ENCODE peak calls at places on chromosomes 11 and 22, in ten cellular contexts. D is sigmoid colon, I is stomach, V is K562, O is transverse colon, M is tibial nerve, C is H1, F is suprapubic skin, W is A549, K is upper lobe of left lung. R is an unnamed sample.

GRCh38 chr11:66363805-66364535 is 7.6 kb downstream of the SLC29A2 start:
- DNase-seq in D (no peak), I (peak; percentile 55), V (peak; percentile 89), O (peak; percentile 74), M (no peak), C (peak; percentile 77), F (no peak), W (peak; percentile 64), K (peak; percentile 31), R (no peak)

GRCh38 chr11:11770274-11770673 is 71.5 kb upstream of the USP47 start:
- DNase-seq in D (no peak), I (no peak), V (no peak), O (no peak), M (no peak), C (no peak), F (no peak), W (no peak), K (no peak), R (no peak)

GRCh38 chr11:33063326-33063775 is 24.0 kb downstream of the TCP11L1 start:
- DNase-seq in D (no peak), I (no peak), V (no peak), O (no peak), M (no peak), C (no peak), F (no peak), W (no peak), K (no peak), R (no peak)

GRCh38 chr11:2813141-2813908 is 72.2 kb downstream of the CDKN1C start:
- DNase-seq in D (no peak), I (no peak), V (no peak), O (no peak), M (no peak), C (no peak), F (no peak), W (no peak), K (no peak), R (no peak)

GRCh38 chr11:57279131-57279530 is 42.1 kb upstream of the APLNR start:
- DNase-seq in D (no peak), I (no peak), V (no peak), O (no peak), M (no peak), C (no peak), F (no peak), W (no peak), K (no peak), R (no peak)

GRCh38 chr11:67024410-67024809 is 1.5 kb downstream of the SYT12 start:
- DNase-seq in D (no peak), I (no peak), V (no peak), O (no peak), M (no peak), C (no peak), F (no peak), W (no peak), K (no peak), R (no peak)

GRCh38 chr22:49545606-49546005 is 282.1 kb downstream of the BRD1 start:
- DNase-seq in D (peak; percentile 14), I (no peak), V (no peak), O (no peak), M (no peak), C (no peak), F (peak; percentile 43), W (no peak), K (no peak), R (no peak)

GRCh38 chr11:15212876-15213275 is 98.2 kb downstream of the INSC start:
- DNase-seq in D (no peak), I (no peak), V (no peak), O (no peak), M (no peak), C (no peak), F (no peak), W (no peak), K (no peak), R (no peak)

DNA sequence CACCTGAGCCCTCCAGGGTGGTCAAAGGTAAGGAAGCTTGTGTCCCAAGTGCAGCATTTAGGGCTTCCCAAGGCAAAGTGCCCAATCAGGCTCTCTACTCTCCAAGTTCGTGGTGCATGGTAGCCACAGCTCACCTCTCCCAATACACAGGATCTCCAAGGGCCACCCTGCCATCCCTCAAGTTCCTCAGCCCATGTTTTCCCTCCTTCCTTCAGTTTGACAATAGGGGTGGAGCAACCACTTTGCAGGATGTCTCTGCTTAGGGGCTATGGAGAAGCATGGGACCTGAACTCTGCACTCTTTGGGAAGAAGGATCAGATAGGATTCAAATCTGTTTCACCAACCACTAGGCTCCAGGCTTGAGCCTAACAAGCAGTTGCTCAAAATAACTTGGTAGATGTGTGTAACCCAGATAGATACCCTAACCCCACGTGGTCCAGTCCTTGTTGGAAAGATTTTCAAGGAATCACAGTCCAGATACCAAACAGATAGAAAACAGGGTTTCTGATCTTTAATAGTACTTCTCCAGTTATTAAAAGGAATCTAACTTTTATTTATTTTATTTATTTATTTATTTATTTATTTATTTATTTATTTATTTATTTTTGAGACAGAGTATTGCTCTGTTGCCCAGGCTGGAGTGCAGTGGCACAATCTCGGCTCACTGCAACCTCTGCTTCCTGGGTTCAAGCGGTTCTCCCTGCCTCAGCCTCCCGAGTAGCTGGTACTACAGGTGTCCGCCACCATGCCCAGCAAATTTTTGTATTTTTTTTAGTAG is 248.1 kb downstream of the CTTN start:
- DNase-seq in D (no peak), I (no peak), V (no peak), O (no peak), M (no peak), C (no peak), F (no peak), W (no peak), K (no peak), R (no peak)
- H3K27ac ChIP-seq in D (no peak overlapping the region), I (no peak overlapping the region), V (no peak overlapping the region), O (no peak overlapping the region), M (no peak overlapping the region), C (no peak overlapping the region), F (no peak overlapping the region), W (no peak overlapping the region), K (no peak overlapping the region), R (no peak overlapping the region)

GRCh38 chr11:44842219-44842618 is 108.5 kb downstream of the TP53I11 start:
- DNase-seq in D (no peak), I (no peak), V (no peak), O (no peak), M (no peak), C (no peak), F (no peak), W (no peak), K (no peak), R (no peak)

GRCh38 chr11:44840085-44840478 is 110.6 kb downstream of the TP53I11 start:
- DNase-seq in D (no peak), I (no peak), V (no peak), O (no peak), M (no peak), C (no peak), F (no peak), W (no peak), K (no peak), R (no peak)

GRCh38 chr11:44839458-44840084 is 111.1 kb downstream of the TP53I11 start:
- DNase-seq in D (no peak), I (no peak), V (no peak), O (no peak), M (no peak), C (no peak), F (no peak), W (no peak), K (no peak), R (no peak)

GRCh38 chr11:44837650-44838049 is 110.9 kb downstream of the TSPAN18 start:
- DNase-seq in D (no peak), I (no peak), V (no peak), O (no peak), M (no peak), C (no peak), F (no peak), W (no peak), K (no peak), R (no peak)

DNA sequence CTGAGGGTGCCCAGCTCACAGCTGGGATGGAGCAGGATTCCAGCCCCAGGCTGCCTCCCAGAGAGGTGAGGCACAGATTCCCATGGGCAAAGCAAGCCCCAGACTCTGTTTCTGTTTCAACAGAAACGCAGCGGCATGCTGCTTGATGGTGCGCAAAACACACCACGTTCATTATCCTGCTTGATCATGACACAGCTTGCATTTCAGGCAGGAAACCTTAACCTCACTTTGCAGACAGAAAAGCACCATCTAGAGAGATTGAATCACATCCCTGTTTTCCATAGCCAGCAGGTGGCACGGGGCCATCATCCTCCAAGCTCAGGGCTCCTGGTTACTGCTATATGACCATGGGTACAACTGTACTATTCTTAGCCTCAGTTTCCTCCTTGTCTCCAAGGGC is 110.2 kb downstream of the TP53I11 start:
- DNase-seq in D (no peak), I (no peak), V (no peak), O (no peak), M (no peak), C (no peak), F (no peak), W (no peak), K (no peak), R (no peak)
- H3K9me3 ChIP-seq in D (no peaks in the 10 kb centered on the region), I (no peaks in the 10 kb centered on the region), V (no peaks in the 10 kb centered on the region), O (no peaks in the 10 kb centered on the region), M (no peaks in the 10 kb centered on the region), C (no peaks in the 10 kb centered on the region), F (no peaks in the 10 kb centered on the region), W (peaks cover 4% of the 10 kb centered on the region), K (no peaks in the 10 kb centered on the region), R (no peaks in the 10 kb centered on the region)

GRCh38 chr22:33787645-33788456 is 132.4 kb downstream of the LARGE1 start:
- DNase-seq in D (no peak), I (no peak), V (no peak), O (no peak), M (no peak), C (no peak), F (no peak), W (no peak), K (no peak), R (no peak)

GRCh38 chr22:33781396-33781795 is 138.9 kb downstream of the LARGE1 start:
- DNase-seq in D (no peak), I (no peak), V (no peak), O (no peak), M (no peak), C (no peak), F (no peak), W (no peak), K (no peak), R (no peak)

GRCh38 chr22:33789690-33790253 is 130.5 kb downstream of the LARGE1 start:
- DNase-seq in D (no peak), I (no peak), V (no peak), O (no peak), M (no peak), C (no peak), F (no peak), W (no peak), K (no peak), R (no peak)

GRCh38 chr22:33788927-33789326 is 131.3 kb downstream of the LARGE1 start:
- DNase-seq in D (no peak), I (no peak), V (no peak), O (no peak), M (no peak), C (no peak), F (no peak), W (no peak), K (no peak), R (no peak)

GRCh38 chr22:33785283-33785991 is 134.8 kb downstream of the LARGE1 start:
- DNase-seq in D (no peak), I (no peak), V (no peak), O (no peak), M (no peak), C (no peak), F (no peak), W (no peak), K (no peak), R (no peak)
- TF ChIP-seq EP300 in D (no peak), I (no peak), V (no peak), O (no peak), M (no peak), C (no peak), F (no peak), W (no peak), K (no peak), R (no peak)

GRCh38 chr22:29380032-29380781 is 8.2 kb downstream of the AP1B1 start:
- DNase-seq in D (no peak), I (no peak), V (no peak), O (no peak), M (no peak), C (no peak), F (no peak), W (no peak), K (no peak), R (no peak)

GRCh38 chr22:29380856-29381255 is 7.5 kb downstream of the AP1B1 start:
- DNase-seq in D (no peak), I (no peak), V (peak; percentile 19), O (no peak), M (no peak), C (no peak), F (no peak), W (no peak), K (no peak), R (no peak)

GRCh38 chr22:29375436-29376076 is 12.8 kb downstream of the AP1B1 start:
- DNase-seq in D (no peak), I (no peak), V (no peak), O (no peak), M (no peak), C (no peak), F (no peak), W (no peak), K (no peak), R (no peak)

GRCh38 chr22:29379258-29379657 is 9.1 kb downstream of the AP1B1 start:
- DNase-seq in D (peak; percentile 19), I (no peak), V (no peak), O (no peak), M (no peak), C (no peak), F (no peak), W (no peak), K (no peak), R (no peak)

GRCh38 chr22:29377979-29378378 is 10.4 kb downstream of the AP1B1 start:
- DNase-seq in D (peak; percentile 25), I (peak; percentile 80), V (no peak), O (no peak), M (no peak), C (no peak), F (no peak), W (no peak), K (peak; percentile 59), R (no peak)
- H3K27ac ChIP-seq in D (no peak overlapping the region), I (peak overlapping the region; percentile 54), V (no peak overlapping the region), O (no peak overlapping the region), M (no peak overlapping the region), C (no peak overlapping the region), F (peak overlapping the region; percentile 75), W (no peak overlapping the region), K (peak overlapping the region; percentile 15), R (no peak overlapping the region)

R was measured in ovary.